ENCODE peak calls at places on chromosome X, in four cellular contexts. One of them, this sample, is unnamed.

GRCh38 chrX:103556941-103557340 is 28.4 kb upstream of the TCEAL4 start:
- DNase-seq in GM12878: no peak
- DNase-seq in K562: no peak
- DNase-seq in HepG2: peak; percentile 1
- DNase-seq in this sample: no peak

GRCh38 chrX:103518571-103518970 is 718 bp downstream of the RAB40A start:
- DNase-seq in GM12878: no peak
- DNase-seq in K562: no peak
- DNase-seq in HepG2: no peak
- DNase-seq in this sample: no peak

GRCh38 chrX:39682778-39683177 is 415.0 kb downstream of the BCOR start:
- DNase-seq in GM12878: no peak
- DNase-seq in K562: peak; percentile 65
- DNase-seq in HepG2: no peak
- DNase-seq in this sample: no peak

GRCh38 chrX:139708067-139708466 is at the start of gene MCF2:
- DNase-seq in GM12878: no peak
- DNase-seq in K562: no peak
- DNase-seq in HepG2: no peak
- DNase-seq in this sample: no peak

GRCh38 chrX:108699368-108699767 is 37.0 kb downstream of the IRS4 start:
- DNase-seq in GM12878: peak; percentile 7
- DNase-seq in K562: no peak
- DNase-seq in HepG2: peak; percentile 13
- DNase-seq in this sample: no peak

GRCh38 chrX:119759333-119759766 is 962 bp downstream of the SOWAHD start:
- DNase-seq in GM12878: no peak
- DNase-seq in K562: no peak
- DNase-seq in HepG2: no peak
- DNase-seq in this sample: peak; percentile 16

GRCh38 chrX:43822015-43822414 is 60.2 kb downstream of the MAOB start:
- DNase-seq in GM12878: no peak
- DNase-seq in K562: no peak
- DNase-seq in HepG2: no peak
- DNase-seq in this sample: no peak

GRCh38 chrX:43741843-43742573 is 85.9 kb downstream of the MAOA start:
- DNase-seq in GM12878: no peak
- DNase-seq in K562: no peak
- DNase-seq in HepG2: no peak
- DNase-seq in this sample: no peak

GRCh38 chrX:84162401-84162800 is 25.6 kb downstream of the RPS6KA6 start:
- DNase-seq in GM12878: no peak
- DNase-seq in K562: no peak
- DNase-seq in HepG2: no peak
- DNase-seq in this sample: no peak

GRCh38 chrX:134365923-134366322 is 94.0 kb upstream of the HPRT1 start:
- DNase-seq in GM12878: no peak
- DNase-seq in K562: no peak
- DNase-seq in HepG2: no peak
- DNase-seq in this sample: no peak

GRCh38 chrX:40056420-40056819 is 41.3 kb downstream of the BCOR start:
- DNase-seq in GM12878: peak; percentile 52
- DNase-seq in K562: no peak
- DNase-seq in HepG2: no peak
- DNase-seq in this sample: no peak

GRCh38 chrX:149121526-149121925 is 383.6 kb downstream of the IDS start:
- DNase-seq in GM12878: no peak
- DNase-seq in K562: no peak
- DNase-seq in HepG2: no peak
- DNase-seq in this sample: no peak

GRCh38 chrX:103503853-103504207 is 15.5 kb downstream of the RAB40A start:
- DNase-seq in GM12878: no peak
- DNase-seq in K562: no peak
- DNase-seq in HepG2: no peak
- DNase-seq in this sample: no peak

GRCh38 chrX:45309096-45309495 is 108.4 kb upstream of the DIPK2B start:
- DNase-seq in GM12878: no peak
- DNase-seq in K562: no peak
- DNase-seq in HepG2: no peak
- DNase-seq in this sample: no peak

GRCh38 chrX:130118941-130119640 is 8.8 kb upstream of the ELF4 start:
- DNase-seq in GM12878: no peak
- DNase-seq in K562: no peak
- DNase-seq in HepG2: no peak
- DNase-seq in this sample: no peak

GRCh38 chrX:39969099-39969825 is 128.5 kb downstream of the BCOR start:
- DNase-seq in GM12878: no peak
- DNase-seq in K562: no peak
- DNase-seq in HepG2: no peak
- DNase-seq in this sample: no peak

GRCh38 chrX:107204063-107204605 is 2.1 kb downstream of the NUP62CL start:
- DNase-seq in GM12878: no peak
- DNase-seq in K562: no peak
- DNase-seq in HepG2: no peak
- DNase-seq in this sample: no peak

GRCh38 chrX:150697641-150698040 is 4.4 kb downstream of the MTMR1 start:
- DNase-seq in GM12878: no peak
- DNase-seq in K562: no peak
- DNase-seq in HepG2: no peak
- DNase-seq in this sample: no peak
- TF ChIP-seq NR2C2 in GM12878: no peak
- TF ChIP-seq NR2C2 in K562: no peak
- TF ChIP-seq NR2C2 in HepG2: no peak
- TF ChIP-seq NR2C2 in this sample: no peak

GRCh38 chrX:69124108-69124507 is 41.1 kb downstream of the PJA1 start:
- DNase-seq in GM12878: no peak
- DNase-seq in K562: no peak
- DNase-seq in HepG2: no peak
- DNase-seq in this sample: no peak

GRCh38 chrX:69125094-69125493 is 40.2 kb downstream of the PJA1 start:
- DNase-seq in GM12878: no peak
- DNase-seq in K562: no peak
- DNase-seq in HepG2: no peak
- DNase-seq in this sample: no peak

GRCh38 chrX:69121321-69122000 is 43.8 kb downstream of the PJA1 start:
- DNase-seq in GM12878: no peak
- DNase-seq in K562: no peak
- DNase-seq in HepG2: no peak
- DNase-seq in this sample: no peak

GRCh38 chrX:69120476-69120875 is 44.8 kb downstream of the PJA1 start:
- DNase-seq in GM12878: no peak
- DNase-seq in K562: no peak
- DNase-seq in HepG2: no peak
- DNase-seq in this sample: no peak

GRCh38 chrX:69123481-69123880 is 41.8 kb downstream of the PJA1 start:
- DNase-seq in GM12878: no peak
- DNase-seq in K562: no peak
- DNase-seq in HepG2: no peak
- DNase-seq in this sample: no peak
- TF ChIP-seq NR2C2 in GM12878: no peak
- TF ChIP-seq NR2C2 in K562: no peak
- TF ChIP-seq NR2C2 in HepG2: no peak
- TF ChIP-seq NR2C2 in this sample: no peak

GRCh38 chrX:1518512-1518911 is 18.5 kb downstream of the P2RY8 start:
- DNase-seq in GM12878: no peak
- DNase-seq in K562: no peak
- DNase-seq in HepG2: no peak
- DNase-seq in this sample: no peak

GRCh38 chrX:1520350-1520749 is 16.6 kb downstream of the P2RY8 start:
- DNase-seq in GM12878: no peak
- DNase-seq in K562: no peak
- DNase-seq in HepG2: no peak
- DNase-seq in this sample: no peak

GRCh38 chrX:1511829-1512228 is 25.2 kb downstream of the P2RY8 start:
- DNase-seq in GM12878: no peak
- DNase-seq in K562: no peak
- DNase-seq in HepG2: no peak
- DNase-seq in this sample: no peak

GRCh38 chrX:1519022-1519497 is 17.9 kb downstream of the P2RY8 start:
- DNase-seq in GM12878: no peak
- DNase-seq in K562: no peak
- DNase-seq in HepG2: no peak
- DNase-seq in this sample: no peak

DNA sequence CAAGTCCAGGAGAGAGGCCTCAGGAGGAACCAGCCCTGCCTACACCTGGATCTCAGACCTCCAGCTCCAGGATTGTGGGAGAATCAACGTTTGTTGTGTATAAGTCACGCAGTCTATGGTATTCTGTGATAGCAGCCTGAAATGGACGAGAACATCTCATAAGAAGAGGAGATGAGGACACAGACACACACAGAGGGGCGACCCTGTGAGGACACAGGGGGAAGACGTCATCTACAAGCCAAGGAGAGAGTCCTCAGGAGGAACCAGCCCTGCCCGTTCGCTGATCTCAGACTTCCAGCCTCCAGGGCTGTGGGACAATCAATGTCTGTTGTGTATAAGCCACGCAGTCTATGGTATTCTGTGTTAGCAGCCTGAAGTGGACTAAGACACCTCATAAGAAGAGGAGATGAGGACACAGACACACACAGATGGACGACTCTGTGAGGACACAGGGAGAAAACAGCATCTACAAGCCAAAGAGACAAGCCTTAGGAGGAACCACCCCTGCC is 20.3 kb downstream of the P2RY8 start:
- DNase-seq in GM12878: no peak
- DNase-seq in K562: no peak
- DNase-seq in HepG2: no peak
- DNase-seq in this sample: no peak
- TF ChIP-seq NR2C2 in GM12878: no peak
- TF ChIP-seq NR2C2 in K562: no peak
- TF ChIP-seq NR2C2 in HepG2: no peak
- TF ChIP-seq NR2C2 in this sample: no peak

GRCh38 chrX:155053656-155054055 is 17.3 kb downstream of the CMC4 start:
- DNase-seq in GM12878: no peak
- DNase-seq in K562: no peak
- DNase-seq in HepG2: no peak
- DNase-seq in this sample: no peak

GRCh38 chrX:155054255-155054654 is 16.7 kb downstream of the CMC4 start:
- DNase-seq in GM12878: no peak
- DNase-seq in K562: no peak
- DNase-seq in HepG2: no peak
- DNase-seq in this sample: no peak

GRCh38 chrX:155055494-155055893 is 15.4 kb downstream of the CMC4 start:
- DNase-seq in GM12878: no peak
- DNase-seq in K562: no peak
- DNase-seq in HepG2: no peak
- DNase-seq in this sample: no peak

GRCh38 chrX:155056877-155057792 is 13.8 kb downstream of the CMC4 start:
- DNase-seq in GM12878: peak; percentile 24
- DNase-seq in K562: peak; percentile 56
- DNase-seq in HepG2: peak; percentile 43
- DNase-seq in this sample: peak; percentile 66

DNA sequence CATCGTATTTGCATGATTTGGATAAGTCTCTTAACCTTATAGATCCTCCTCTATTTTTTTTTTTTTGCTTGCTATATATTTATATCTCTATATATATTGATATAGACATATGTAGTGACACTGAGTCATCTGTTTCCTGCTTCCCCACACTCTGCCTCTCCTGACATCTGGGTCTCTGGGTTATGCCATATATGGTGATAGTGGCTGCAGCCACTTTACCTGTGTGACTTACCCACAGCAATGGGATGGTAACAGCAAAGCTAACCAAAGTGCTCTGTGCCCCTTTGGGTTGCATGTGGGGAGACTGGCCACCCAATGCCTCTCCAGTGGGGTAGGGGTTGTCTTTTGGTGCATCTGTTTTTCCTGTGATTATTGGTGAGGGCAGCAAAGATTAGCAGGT is 14.5 kb downstream of the CMC4 start:
- DNase-seq in GM12878: no peak
- DNase-seq in K562: no peak
- DNase-seq in HepG2: no peak
- DNase-seq in this sample: no peak
- TF ChIP-seq NR2C2 in GM12878: no peak
- TF ChIP-seq NR2C2 in K562: no peak
- TF ChIP-seq NR2C2 in HepG2: no peak
- TF ChIP-seq NR2C2 in this sample: no peak

DNA sequence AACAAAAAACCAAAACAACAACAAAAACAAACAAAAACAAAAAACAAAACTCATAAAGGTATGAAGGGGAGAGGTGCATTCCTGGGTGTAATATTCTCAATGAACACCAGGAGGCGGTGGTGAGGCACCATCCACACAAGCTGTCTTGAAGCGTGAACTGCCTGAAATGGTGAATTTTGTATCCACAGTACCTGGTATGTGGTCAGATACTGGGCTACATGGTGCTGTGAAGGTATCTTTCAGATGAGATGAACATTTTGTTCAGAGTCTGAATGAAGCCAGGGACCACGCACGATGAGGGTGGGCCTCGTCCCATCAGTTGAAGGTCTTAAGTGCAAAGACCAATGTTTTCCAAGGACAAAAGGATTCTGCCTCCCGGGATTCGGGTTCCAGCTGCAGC is 58.5 kb downstream of the ASMT start:
- DNase-seq in GM12878: no peak
- DNase-seq in K562: peak; percentile 46
- DNase-seq in HepG2: peak; percentile 27
- DNase-seq in this sample: peak; percentile 67
- TF ChIP-seq NR2C2 in GM12878: no peak
- TF ChIP-seq NR2C2 in K562: no peak
- TF ChIP-seq NR2C2 in HepG2: no peak
- TF ChIP-seq NR2C2 in this sample: no peak

GRCh38 chrX:56764975-56765791 is 36.1 kb downstream of the NBDY start:
- DNase-seq in GM12878: no peak
- DNase-seq in K562: no peak
- DNase-seq in HepG2: no peak
- DNase-seq in this sample: no peak
- TF ChIP-seq NR2C2 in GM12878: no peak
- TF ChIP-seq NR2C2 in K562: no peak
- TF ChIP-seq NR2C2 in HepG2: no peak
- TF ChIP-seq NR2C2 in this sample: no peak

DNA sequence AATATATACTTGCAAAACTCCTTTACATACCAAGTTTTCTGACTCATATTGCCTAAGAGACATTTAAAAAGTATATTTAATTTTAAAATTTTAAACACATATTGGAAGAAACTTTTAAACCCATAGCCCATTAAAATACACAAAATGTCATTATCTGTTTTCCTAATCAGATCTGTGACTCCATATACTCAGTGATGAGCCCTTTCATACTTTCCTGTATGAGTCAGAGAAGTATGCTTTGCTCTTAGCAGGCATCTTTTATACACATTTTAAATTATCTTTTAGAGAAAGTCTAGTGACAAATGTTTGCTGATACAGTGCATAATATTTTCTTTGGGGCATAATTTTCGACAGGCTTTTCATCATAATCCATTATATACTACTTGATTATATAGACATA is 26.4 kb downstream of the SPIN3 start:
- DNase-seq in GM12878: no peak
- DNase-seq in K562: no peak
- DNase-seq in HepG2: no peak
- DNase-seq in this sample: no peak
- TF ChIP-seq NR2C2 in GM12878: no peak
- TF ChIP-seq NR2C2 in K562: no peak
- TF ChIP-seq NR2C2 in HepG2: no peak
- TF ChIP-seq NR2C2 in this sample: no peak

GRCh38 chrX:153765138-153766079 is 1.4 kb downstream of the PLXNB3 start:
- DNase-seq in GM12878: no peak
- DNase-seq in K562: peak; percentile 75
- DNase-seq in HepG2: peak; percentile 33
- DNase-seq in this sample: no peak
- TF ChIP-seq NR2C2 in GM12878: no peak
- TF ChIP-seq NR2C2 in K562: no peak
- TF ChIP-seq NR2C2 in HepG2: no peak
- TF ChIP-seq NR2C2 in this sample: no peak